ENCODE peak calls at places on chromosomes 1 and 21, in six cellular contexts. X is left ventricle myocardium inferior, K is fibroblast of lung, T is cardiac muscle cell, N is fibroblast of the aortic adventitia, U is psoas muscle. O is an unnamed sample.
A peak's percentile ranks its signal among the peaks of the same experiment; 100 is the strongest.

GRCh38 chr1:113012149-113012548 is 56.2 kb upstream of the SLC16A1 start:
- DNase-seq in X (no peak), K (no peak), T (no peak), N (no peak), U (no peak), O (no peak)

GRCh38 chr1:1121611-1122077 is 5.8 kb upstream of the C1orf159 start:
- DNase-seq in X (no peak), K (no peak), T (no peak), N (no peak), U (no peak), O (no peak)

GRCh38 chr1:43973981-43974442 is 748 bp upstream of the ATP6V0B start:
- DNase-seq in X (no peak), K (no peak), T (no peak), N (no peak), U (no peak), O (no peak)

GRCh38 chr1:29161977-29162376 is 19.7 kb downstream of the SRSF4 start:
- DNase-seq in X (no peak), K (no peak), T (no peak), N (no peak), U (no peak), O (no peak)

GRCh38 chr1:230009611-230010313 is 57.3 kb upstream of the GALNT2 start:
- DNase-seq in X (no peak), K (no peak), T (no peak), N (no peak), U (no peak), O (no peak)

GRCh38 chr1:15430787-15431570 is 7.3 kb upstream of the CTRC start:
- DNase-seq in X (peak; percentile 73), K (peak; percentile 47), T (peak; percentile 68), N (peak; percentile 44), U (peak; percentile 82), O (peak; percentile 91)

GRCh38 chr21:28936721-28937120 is 56.0 kb downstream of the LTN1 start:
- DNase-seq in X (no peak), K (no peak), T (no peak), N (no peak), U (no peak), O (no peak)

GRCh38 chr1:100575406-100575805 is 37.5 kb downstream of the GPR88 start:
- DNase-seq in X (no peak), K (peak; percentile 5), T (no peak), N (no peak), U (no peak), O (no peak)

GRCh38 chr1:87051965-87052364 is 137.5 kb downstream of the HS2ST1 start:
- DNase-seq in X (no peak), K (no peak), T (no peak), N (no peak), U (no peak), O (no peak)

GRCh38 chr1:2014181-2014580 is 5.0 kb upstream of the GABRD start:
- DNase-seq in X (no peak), K (no peak), T (no peak), N (no peak), U (no peak), O (no peak)

GRCh38 chr1:12434174-12434573 is 183.8 kb downstream of the DHRS3 start:
- DNase-seq in X (no peak), K (peak; percentile 71), T (no peak), N (peak; percentile 70), U (no peak), O (no peak)

GRCh38 chr1:243507001-243507671 is 251.3 kb downstream of the SDCCAG8 start:
- DNase-seq in X (no peak), K (no peak), T (no peak), N (no peak), U (no peak), O (peak; percentile 12)

GRCh38 chr21:40014394-40014793 is 147.2 kb downstream of the PCP4 start:
- DNase-seq in X (no peak), K (no peak), T (no peak), N (no peak), U (no peak), O (no peak)

GRCh38 chr1:200438911-200439310 is 29.1 kb upstream of the ZNF281 start:
- DNase-seq in X (no peak), K (peak; percentile 68), T (no peak), N (peak; percentile 53), U (no peak), O (no peak)

GRCh38 chr1:156247460-156248322 is at the start of gene PAQR6:
- DNase-seq in X (peak; percentile 28), K (no peak), T (no peak), N (no peak), U (peak; percentile 29), O (no peak)

GRCh38 chr1:154784924-154785531 is 85.1 kb downstream of the KCNN3 start:
- DNase-seq in X (no peak), K (no peak), T (no peak), N (no peak), U (peak; percentile 44), O (peak; percentile 87)

GRCh38 chr1:27968692-27969091 is 8.9 kb downstream of the XKR8 start:
- DNase-seq in X (no peak), K (peak; percentile 92), T (no peak), N (peak; percentile 93), U (no peak), O (no peak)

GRCh38 chr1:26351591-26352337 is 2.2 kb downstream of the CRYBG2 start:
- DNase-seq in X (no peak), K (no peak), T (no peak), N (no peak), U (no peak), O (no peak)

GRCh38 chr1:214563881-214564280 is 12.5 kb upstream of the PTPN14 start:
- DNase-seq in X (no peak), K (peak; percentile 83), T (no peak), N (peak; percentile 42), U (no peak), O (no peak)

GRCh38 chr1:115463347-115463746 is 125.3 kb upstream of the NGF start:
- DNase-seq in X (no peak), K (no peak), T (peak; percentile 38), N (no peak), U (no peak), O (no peak)

GRCh38 chr1:110249256-110249655 is 39.1 kb downstream of the KCNC4 start:
- DNase-seq in X (no peak), K (no peak), T (no peak), N (no peak), U (no peak), O (no peak)

DNA sequence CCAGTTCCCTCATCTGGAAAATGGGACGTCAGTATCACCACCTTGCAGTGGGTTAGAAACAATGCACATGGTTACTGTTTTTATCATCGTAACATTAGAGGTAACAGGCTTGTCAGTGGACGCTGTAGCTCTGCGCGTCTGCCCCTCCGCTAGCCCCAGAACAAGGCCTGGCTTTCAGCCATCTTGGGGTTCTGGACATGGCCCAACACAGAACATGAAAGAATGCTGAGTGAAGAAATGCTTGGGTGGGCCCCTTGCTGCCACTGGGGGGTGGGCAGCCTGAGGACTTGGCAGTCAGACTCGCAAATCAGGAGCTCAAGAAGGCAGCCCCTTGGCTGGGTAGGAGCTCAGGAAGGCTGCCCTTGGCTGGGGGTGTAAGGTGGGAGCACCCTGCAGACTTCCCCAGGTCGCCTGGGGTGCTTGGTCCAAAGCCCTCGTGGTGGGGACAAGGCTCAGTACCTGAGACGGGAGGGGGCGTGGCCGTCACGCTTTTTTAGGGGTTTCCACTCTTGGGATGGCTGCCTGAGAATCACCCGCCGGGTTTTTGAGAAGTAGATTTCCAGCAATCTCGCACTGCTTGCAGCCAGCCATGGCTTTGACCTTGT is 51.7 kb downstream of the SLC37A1 start:
- DNase-seq in X (no peak), K (no peak), T (no peak), N (no peak), U (no peak), O (no peak)
- TF ChIP-seq CTCF in X (no peak), K (no peak), T (no peak), N (no peak), U (no peak), O (no peak)

DNA sequence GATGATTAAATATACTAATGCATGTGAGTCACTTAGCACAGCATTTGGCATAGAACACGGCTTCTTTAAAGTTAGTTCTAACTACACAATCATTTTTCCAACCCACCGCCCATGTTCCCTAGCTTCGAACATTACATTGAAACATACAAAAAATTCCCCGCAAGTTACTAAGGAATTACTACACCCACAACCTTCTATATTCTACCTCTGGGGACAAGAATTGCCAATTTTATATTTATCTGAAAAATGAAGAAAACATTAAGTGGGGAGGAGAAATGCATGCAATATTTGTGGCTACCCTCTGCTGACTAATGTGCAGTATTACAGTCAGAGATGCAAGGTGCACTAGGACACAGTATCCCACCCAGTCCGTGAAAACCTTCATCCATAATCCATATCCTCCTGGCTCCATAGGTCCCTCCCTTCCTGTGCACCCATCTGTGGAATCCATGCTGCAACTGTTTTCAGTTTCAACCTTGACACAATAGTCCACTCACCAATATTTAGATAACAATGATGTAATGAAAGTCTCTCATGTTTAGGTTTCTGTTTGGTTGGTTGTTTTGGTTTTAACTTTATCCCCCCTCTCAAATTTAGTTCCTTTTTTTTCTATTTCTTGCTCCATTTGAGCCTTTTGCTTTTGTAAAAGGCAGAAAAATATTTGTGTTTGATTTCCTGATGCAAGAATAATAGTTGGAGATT is 31.6 kb downstream of the RGS5 start:
- DNase-seq in X (no peak), K (peak; percentile 62), T (no peak), N (peak; percentile 74), U (no peak), O (no peak)
- TF ChIP-seq CTCF in X (peak; percentile 48), K (peak; percentile 74), T (peak; percentile 58), N (peak; percentile 69), U (peak; percentile 18), O (no peak)

DNA sequence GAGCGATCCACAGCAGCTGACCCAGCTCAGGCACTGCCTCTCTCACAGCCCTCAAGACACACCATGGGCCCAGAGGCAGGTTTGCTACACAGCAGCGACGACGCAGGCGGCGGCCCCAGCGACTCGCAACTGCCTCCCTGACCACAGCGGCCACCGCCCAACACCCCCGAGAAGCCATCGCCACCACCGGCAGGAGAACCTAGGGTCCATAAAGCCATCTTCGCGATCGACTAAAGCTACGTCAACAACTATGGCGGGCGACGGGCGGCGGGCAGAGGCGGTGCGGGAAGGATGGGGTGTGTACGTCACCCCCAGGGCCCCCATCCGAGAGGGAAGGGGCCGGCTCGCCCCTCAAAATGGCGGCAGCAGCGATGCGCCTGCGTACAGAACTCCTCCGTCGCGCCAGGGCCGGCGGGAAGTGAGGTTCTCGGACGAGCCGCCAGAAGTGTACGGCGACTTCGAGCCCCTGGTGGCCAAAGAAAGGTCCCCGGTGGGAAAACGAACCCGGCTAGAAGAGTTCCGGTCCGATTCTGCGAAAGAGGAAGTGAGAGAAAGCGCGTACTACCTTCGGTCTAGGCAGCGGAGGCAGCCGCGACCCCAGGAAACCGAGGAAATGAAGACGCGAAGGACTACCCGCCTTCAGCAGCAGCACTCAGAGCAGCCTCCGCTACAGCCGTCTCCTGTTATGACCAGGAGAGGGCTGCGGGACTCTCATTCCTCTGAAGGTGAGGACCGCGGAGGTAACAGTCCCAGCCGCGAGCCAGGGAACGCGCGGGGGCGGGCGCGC is at the start of gene TOR1AIP1:
- DNase-seq in X (peak; percentile 96), K (peak; percentile 99), T (peak; percentile 98), N (peak; percentile 97), U (peak; percentile 99), O (peak; percentile 92)
- TF ChIP-seq CTCF in X (peak; percentile 72), K (peak; percentile 51), T (peak; percentile 35), N (peak; percentile 57), U (peak; percentile 49), O (peak; percentile 10)

GRCh38 chr1:207619833-207620572 is 24.9 kb upstream of the CR1L start:
- DNase-seq in X (no peak), K (peak; percentile 73), T (peak; percentile 65), N (peak; percentile 67), U (no peak), O (peak; percentile 52)

DNA sequence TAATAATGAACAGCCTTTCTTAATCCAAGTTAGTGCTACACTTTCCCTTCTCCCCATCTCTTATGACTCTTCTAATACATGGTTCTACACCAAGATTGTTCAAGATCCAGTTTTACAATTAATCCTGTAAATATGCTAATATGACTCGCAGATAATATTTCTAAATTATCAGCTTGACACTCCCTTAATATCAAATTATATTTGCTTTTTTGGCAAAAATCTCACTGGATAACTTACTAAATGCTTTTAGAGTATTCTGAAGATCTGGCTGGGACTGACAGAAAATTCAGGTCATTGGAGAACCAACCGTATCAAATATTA is 24.4 kb upstream of the CR1L start:
- DNase-seq in X (no peak), K (no peak), T (no peak), N (no peak), U (no peak), O (no peak)
- TF ChIP-seq CTCF in X (no peak), K (no peak), T (no peak), N (no peak), U (no peak), O (no peak)

O was measured in GM13976.